ENCODE peak calls at places on chromosomes 16 and 17, in seven cellular contexts. One of them, this sample, is unnamed.

GRCh38 chr16:14088155-14088753 is 17.1 kb downstream of the MRTFB start:
- DNase-seq in brain microvascular endothelial cell: no peak
- DNase-seq in kidney epithelial cell: no peak
- DNase-seq in heart right ventricle: no peak
- DNase-seq in cardiac fibroblast: peak
- DNase-seq in cardiac muscle cell: no peak
- DNase-seq in IMR-90: no peak
- DNase-seq in this sample: peak

GRCh38 chr17:61551255-61551742 is 39.7 kb downstream of the NACA2 start:
- DNase-seq in brain microvascular endothelial cell: no peak
- DNase-seq in kidney epithelial cell: no peak
- DNase-seq in heart right ventricle: no peak
- DNase-seq in cardiac fibroblast: peak
- DNase-seq in cardiac muscle cell: peak
- DNase-seq in IMR-90: peak
- DNase-seq in this sample: no peak

GRCh38 chr16:8686031-8686621 is 11.7 kb downstream of the ABAT start:
- DNase-seq in brain microvascular endothelial cell: no peak
- DNase-seq in kidney epithelial cell: no peak
- DNase-seq in heart right ventricle: peak
- DNase-seq in cardiac fibroblast: no peak
- DNase-seq in cardiac muscle cell: peak
- DNase-seq in IMR-90: no peak
- DNase-seq in this sample: no peak

GRCh38 chr17:70278846-70279465 is 109.6 kb downstream of the KCNJ2 start:
- DNase-seq in brain microvascular endothelial cell: no peak
- DNase-seq in kidney epithelial cell: no peak
- DNase-seq in heart right ventricle: no peak
- DNase-seq in cardiac fibroblast: no peak
- DNase-seq in cardiac muscle cell: no peak
- DNase-seq in IMR-90: peak
- DNase-seq in this sample: peak

GRCh38 chr17:9247401-9247938 is 226.2 kb downstream of the NTN1 start:
- DNase-seq in brain microvascular endothelial cell: no peak
- DNase-seq in kidney epithelial cell: no peak
- DNase-seq in heart right ventricle: no peak
- DNase-seq in cardiac fibroblast: no peak
- DNase-seq in cardiac muscle cell: no peak
- DNase-seq in IMR-90: no peak
- DNase-seq in this sample: no peak

GRCh38 chr17:17808706-17809432 is 27.9 kb downstream of the SREBF1 start:
- DNase-seq in brain microvascular endothelial cell: no peak
- DNase-seq in kidney epithelial cell: no peak
- DNase-seq in heart right ventricle: no peak
- DNase-seq in cardiac fibroblast: peak
- DNase-seq in cardiac muscle cell: no peak
- DNase-seq in IMR-90: peak
- DNase-seq in this sample: no peak

GRCh38 chr17:78781339-78782304 is at the start of gene CYTH1:
- DNase-seq in brain microvascular endothelial cell: no peak
- DNase-seq in kidney epithelial cell: no peak
- DNase-seq in heart right ventricle: no peak
- DNase-seq in cardiac fibroblast: peak
- DNase-seq in cardiac muscle cell: peak
- DNase-seq in IMR-90: no peak
- DNase-seq in this sample: peak

GRCh38 chr17:31586946-31587345 is 195.5 kb downstream of the RAB11FIP4 start:
- DNase-seq in brain microvascular endothelial cell: no peak
- DNase-seq in kidney epithelial cell: no peak
- DNase-seq in heart right ventricle: no peak
- DNase-seq in cardiac fibroblast: peak
- DNase-seq in cardiac muscle cell: no peak
- DNase-seq in IMR-90: no peak
- DNase-seq in this sample: peak

GRCh38 chr17:80948961-80949450 is 42.6 kb upstream of the CHMP6 start:
- DNase-seq in brain microvascular endothelial cell: no peak
- DNase-seq in kidney epithelial cell: no peak
- DNase-seq in heart right ventricle: no peak
- DNase-seq in cardiac fibroblast: no peak
- DNase-seq in cardiac muscle cell: no peak
- DNase-seq in IMR-90: no peak
- DNase-seq in this sample: no peak

GRCh38 chr17:73635101-73635767 is 9.0 kb downstream of the SDK2 start:
- DNase-seq in brain microvascular endothelial cell: no peak
- DNase-seq in kidney epithelial cell: no peak
- DNase-seq in heart right ventricle: no peak
- DNase-seq in cardiac fibroblast: no peak
- DNase-seq in cardiac muscle cell: no peak
- DNase-seq in IMR-90: no peak
- DNase-seq in this sample: no peak

GRCh38 chr16:7304257-7304656 is 28.4 kb upstream of the RBFOX1 start:
- DNase-seq in brain microvascular endothelial cell: no peak
- DNase-seq in kidney epithelial cell: no peak
- DNase-seq in heart right ventricle: no peak
- DNase-seq in cardiac fibroblast: no peak
- DNase-seq in cardiac muscle cell: peak
- DNase-seq in IMR-90: no peak
- DNase-seq in this sample: no peak

GRCh38 chr16:7303677-7304200 is 28.9 kb upstream of the RBFOX1 start:
- DNase-seq in brain microvascular endothelial cell: no peak
- DNase-seq in kidney epithelial cell: no peak
- DNase-seq in heart right ventricle: no peak
- DNase-seq in cardiac fibroblast: no peak
- DNase-seq in cardiac muscle cell: no peak
- DNase-seq in IMR-90: no peak
- DNase-seq in this sample: no peak

GRCh38 chr16:7304932-7305331 is 27.7 kb upstream of the RBFOX1 start:
- DNase-seq in brain microvascular endothelial cell: no peak
- DNase-seq in kidney epithelial cell: no peak
- DNase-seq in heart right ventricle: no peak
- DNase-seq in cardiac fibroblast: no peak
- DNase-seq in cardiac muscle cell: no peak
- DNase-seq in IMR-90: no peak
- DNase-seq in this sample: no peak

DNA sequence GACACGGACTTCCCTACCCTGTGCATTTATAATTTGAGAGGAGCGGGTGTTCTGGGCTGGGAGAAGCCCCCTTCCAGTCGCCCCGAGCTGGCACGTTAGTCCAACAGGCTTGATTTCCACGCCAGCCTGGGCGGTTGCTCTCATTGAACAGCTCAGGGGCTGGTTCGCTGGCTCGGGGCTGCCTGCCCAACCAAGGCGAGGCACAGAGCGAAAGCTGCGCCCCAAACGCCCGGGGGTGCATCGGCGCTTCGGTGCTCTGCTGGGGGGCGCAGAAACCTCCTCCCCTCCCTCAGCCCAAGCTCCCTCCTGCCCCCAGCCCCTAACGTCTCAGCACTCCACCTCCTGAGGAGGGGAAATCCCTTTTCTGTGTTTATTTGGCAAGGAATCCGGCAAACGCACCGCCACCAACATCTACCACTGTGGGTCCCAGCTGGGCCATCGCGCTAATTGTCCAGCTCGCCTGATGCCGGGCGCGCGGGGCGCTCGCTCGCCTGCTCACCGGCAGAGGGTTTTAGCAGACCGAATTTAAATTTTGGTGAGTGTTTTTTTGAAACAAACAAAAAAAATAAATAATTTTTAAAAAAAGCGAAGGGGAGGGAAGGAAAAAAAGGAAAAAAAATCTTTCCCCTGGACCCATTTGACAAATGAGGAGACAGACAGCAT is 29.5 kb upstream of the RBFOX1 start:
- DNase-seq in brain microvascular endothelial cell: no peak
- DNase-seq in kidney epithelial cell: no peak
- DNase-seq in heart right ventricle: no peak
- DNase-seq in cardiac fibroblast: no peak
- DNase-seq in cardiac muscle cell: peak
- DNase-seq in IMR-90: no peak
- DNase-seq in this sample: no peak
- H3K4me3 ChIP-seq in brain microvascular endothelial cell: no peak
- H3K4me3 ChIP-seq in kidney epithelial cell: no peak
- H3K4me3 ChIP-seq in heart right ventricle: peak
- H3K4me3 ChIP-seq in cardiac fibroblast: no peak
- H3K4me3 ChIP-seq in cardiac muscle cell: peak
- H3K4me3 ChIP-seq in IMR-90: no peak
- H3K4me3 ChIP-seq in this sample: no peak

DNA sequence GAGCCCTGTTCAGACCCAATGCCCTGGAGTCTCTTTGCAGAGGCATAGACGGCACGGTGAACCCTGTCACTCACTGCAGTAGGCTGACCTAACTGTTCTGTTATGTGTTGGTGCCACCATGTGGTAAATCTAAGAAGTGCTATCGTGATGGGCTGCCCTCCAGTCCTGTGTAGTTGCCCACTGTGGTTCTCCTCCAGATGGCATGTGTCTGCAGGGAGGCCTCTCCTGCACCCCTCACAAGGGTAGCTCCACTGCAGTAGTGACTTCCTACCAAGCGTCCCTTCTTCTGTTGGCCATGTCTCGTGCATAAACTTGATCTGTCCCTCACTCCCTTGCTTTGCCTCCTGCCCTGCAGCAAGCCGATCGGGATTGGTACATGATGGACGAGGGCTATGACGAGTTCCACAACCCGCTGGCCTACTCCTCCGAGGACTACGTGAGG is 5.8 kb downstream of the DHX38 start:
- DNase-seq in brain microvascular endothelial cell: peak
- DNase-seq in kidney epithelial cell: no peak
- DNase-seq in heart right ventricle: peak
- DNase-seq in cardiac fibroblast: peak
- DNase-seq in cardiac muscle cell: peak
- DNase-seq in IMR-90: peak
- DNase-seq in this sample: peak
- TF ChIP-seq CTCF in brain microvascular endothelial cell: peak
- TF ChIP-seq CTCF in kidney epithelial cell: peak
- TF ChIP-seq CTCF in heart right ventricle: peak
- TF ChIP-seq CTCF in cardiac fibroblast: peak
- TF ChIP-seq CTCF in cardiac muscle cell: peak
- TF ChIP-seq CTCF in IMR-90: peak
- TF ChIP-seq CTCF in this sample: peak

DNA sequence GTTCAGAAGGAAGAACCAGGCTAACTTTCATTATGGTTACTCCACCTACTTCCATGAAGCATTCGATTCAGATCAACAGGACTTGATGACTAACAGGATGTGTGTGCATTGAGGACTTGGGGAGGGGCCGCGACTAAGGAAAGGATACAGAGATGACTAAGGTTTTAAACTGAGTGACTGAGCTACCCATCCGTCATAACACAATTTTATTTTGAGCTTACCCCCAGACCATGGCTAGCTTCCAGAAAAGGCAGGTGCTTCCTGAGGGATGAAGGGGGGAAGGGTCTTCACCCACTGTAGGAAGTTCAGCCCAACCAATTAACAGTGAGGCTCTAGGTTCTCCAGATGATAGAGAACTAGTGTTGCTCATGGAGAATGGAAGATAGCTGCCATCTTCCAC is 2.6 kb upstream of the CDYL2 start:
- DNase-seq in brain microvascular endothelial cell: peak
- DNase-seq in kidney epithelial cell: peak
- DNase-seq in heart right ventricle: no peak
- DNase-seq in cardiac fibroblast: peak
- DNase-seq in cardiac muscle cell: no peak
- DNase-seq in IMR-90: peak
- DNase-seq in this sample: peak
- H3K4me3 ChIP-seq in brain microvascular endothelial cell: no peak
- H3K4me3 ChIP-seq in kidney epithelial cell: no peak
- H3K4me3 ChIP-seq in heart right ventricle: no peak
- H3K4me3 ChIP-seq in cardiac fibroblast: no peak
- H3K4me3 ChIP-seq in cardiac muscle cell: no peak
- H3K4me3 ChIP-seq in IMR-90: no peak
- H3K4me3 ChIP-seq in this sample: no peak

DNA sequence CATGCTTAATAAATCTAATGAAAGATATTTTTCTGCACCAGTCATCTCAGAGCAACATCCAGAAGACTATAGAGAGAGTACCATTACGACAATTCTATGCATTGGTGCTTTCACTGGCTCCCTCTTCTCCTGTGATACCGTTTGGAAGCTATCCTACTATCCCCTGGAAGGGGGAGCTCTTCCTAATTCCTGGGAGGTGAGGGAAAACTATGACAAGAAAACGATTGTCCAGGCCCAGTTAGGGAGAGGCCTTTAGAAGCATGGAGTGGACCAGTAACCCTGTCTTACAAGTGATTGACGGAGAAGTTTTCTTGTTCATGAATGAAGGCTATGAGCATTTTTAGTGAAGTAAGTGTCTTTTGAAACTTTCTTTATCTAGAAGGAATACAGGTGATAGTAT is 150.2 kb downstream of the TANC2 start:
- DNase-seq in brain microvascular endothelial cell: no peak
- DNase-seq in kidney epithelial cell: no peak
- DNase-seq in heart right ventricle: no peak
- DNase-seq in cardiac fibroblast: no peak
- DNase-seq in cardiac muscle cell: peak
- DNase-seq in IMR-90: no peak
- DNase-seq in this sample: no peak
- TF ChIP-seq CTCF in brain microvascular endothelial cell: peak
- TF ChIP-seq CTCF in kidney epithelial cell: peak
- TF ChIP-seq CTCF in heart right ventricle: no peak
- TF ChIP-seq CTCF in cardiac fibroblast: no peak
- TF ChIP-seq CTCF in cardiac muscle cell: peak
- TF ChIP-seq CTCF in IMR-90: peak
- TF ChIP-seq CTCF in this sample: no peak

DNA sequence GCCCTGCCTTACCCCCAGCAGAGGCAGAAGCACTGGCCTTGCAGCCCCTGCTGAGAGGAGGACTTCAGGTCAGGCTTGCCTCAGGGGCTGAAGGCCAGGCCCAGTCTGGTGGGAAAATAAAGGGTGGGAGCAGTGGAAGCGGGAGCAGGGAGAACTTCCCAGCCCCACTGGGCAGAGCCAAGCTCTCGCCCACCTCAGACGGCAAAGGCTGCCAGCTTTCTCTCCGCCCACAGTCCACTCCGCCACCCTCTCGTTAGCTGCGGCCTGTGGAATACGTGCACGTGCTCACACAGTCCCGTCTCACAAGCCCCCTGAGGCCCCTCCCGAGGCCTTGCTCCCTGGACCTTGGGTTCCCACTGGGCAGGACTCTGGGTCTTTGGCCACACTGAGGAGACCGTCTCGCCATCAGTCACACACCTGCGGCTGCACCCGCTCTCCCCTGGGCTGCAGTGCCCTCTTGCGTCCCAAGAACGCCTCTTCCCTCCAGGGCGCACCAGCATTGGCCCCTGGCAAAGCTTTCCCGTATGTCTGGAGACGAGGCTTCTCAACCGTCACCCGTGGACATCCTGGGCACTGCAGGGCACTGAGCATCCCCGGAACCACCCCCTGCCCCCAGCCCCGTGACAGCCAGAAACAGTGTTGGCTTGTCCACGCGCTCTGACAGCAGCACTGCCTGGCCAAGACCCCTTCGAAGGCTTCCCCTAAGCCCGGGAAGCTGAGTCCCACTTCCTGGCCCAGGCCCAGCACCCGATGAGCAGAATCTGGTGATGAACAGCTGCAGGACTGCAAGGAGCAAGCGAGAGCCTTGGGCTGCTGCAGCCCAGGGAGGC is 8.3 kb downstream of the MRPL28 start:
- DNase-seq in brain microvascular endothelial cell: peak
- DNase-seq in kidney epithelial cell: no peak
- DNase-seq in heart right ventricle: peak
- DNase-seq in cardiac fibroblast: peak
- DNase-seq in cardiac muscle cell: peak
- DNase-seq in IMR-90: peak
- DNase-seq in this sample: peak
- H3K4me3 ChIP-seq in brain microvascular endothelial cell: no peak
- H3K4me3 ChIP-seq in kidney epithelial cell: no peak
- H3K4me3 ChIP-seq in heart right ventricle: no peak
- H3K4me3 ChIP-seq in cardiac fibroblast: no peak
- H3K4me3 ChIP-seq in cardiac muscle cell: no peak
- H3K4me3 ChIP-seq in IMR-90: no peak
- H3K4me3 ChIP-seq in this sample: no peak